ENCODE peak calls at places on chromosomes 7 and 10, in seven cellular contexts. One of them, this sample, is unnamed.

GRCh38 chr10:118912961-118913360 is 116.6 kb upstream of the NANOS1 start:
- DNase-seq in CD8-positive, alpha-beta T cell: no peak
- DNase-seq in uterus: no peak
- DNase-seq in fibroblast of lung: no peak
- DNase-seq in endodermal cell: no peak
- DNase-seq in heart right ventricle: no peak
- DNase-seq in tibial nerve: no peak
- DNase-seq in this sample: no peak

GRCh38 chr10:11687779-11688447 is 54.3 kb upstream of the ECHDC3 start:
- DNase-seq in heart right ventricle: no peak
- DNase-seq in CD8-positive, alpha-beta T cell: no peak
- DNase-seq in uterus: no peak
- DNase-seq in fibroblast of lung: no peak
- DNase-seq in endodermal cell: no peak
- DNase-seq in tibial nerve: no peak
- DNase-seq in this sample: no peak

GRCh38 chr10:77872151-77872946 is 54.2 kb downstream of the DLG5 start:
- DNase-seq in CD8-positive, alpha-beta T cell: no peak
- DNase-seq in tibial nerve: no peak
- DNase-seq in fibroblast of lung: peak; percentile 75
- DNase-seq in uterus: peak; percentile 74
- DNase-seq in endodermal cell: no peak
- DNase-seq in heart right ventricle: no peak
- DNase-seq in this sample: no peak

GRCh38 chr10:10164845-10165244 is 852.8 kb upstream of the CELF2 start:
- DNase-seq in heart right ventricle: no peak
- DNase-seq in endodermal cell: peak; percentile 35
- DNase-seq in fibroblast of lung: no peak
- DNase-seq in CD8-positive, alpha-beta T cell: no peak
- DNase-seq in tibial nerve: no peak
- DNase-seq in uterus: no peak
- DNase-seq in this sample: no peak

GRCh38 chr10:78820007-78820362 is 248.8 kb upstream of the ZMIZ1 start:
- DNase-seq in tibial nerve: no peak
- DNase-seq in uterus: no peak
- DNase-seq in fibroblast of lung: no peak
- DNase-seq in endodermal cell: no peak
- DNase-seq in CD8-positive, alpha-beta T cell: no peak
- DNase-seq in heart right ventricle: no peak
- DNase-seq in this sample: no peak

GRCh38 chr10:89419548-89419947 is 5.2 kb downstream of the IFIT5 start:
- DNase-seq in uterus: no peak
- DNase-seq in endodermal cell: no peak
- DNase-seq in heart right ventricle: peak; percentile 16
- DNase-seq in tibial nerve: no peak
- DNase-seq in CD8-positive, alpha-beta T cell: peak; percentile 10
- DNase-seq in fibroblast of lung: peak; percentile 62
- DNase-seq in this sample: no peak

GRCh38 chr10:130195746-130196294 is 59.6 kb downstream of the GLRX3 start:
- DNase-seq in uterus: no peak
- DNase-seq in heart right ventricle: no peak
- DNase-seq in endodermal cell: no peak
- DNase-seq in tibial nerve: no peak
- DNase-seq in fibroblast of lung: no peak
- DNase-seq in CD8-positive, alpha-beta T cell: no peak
- DNase-seq in this sample: no peak

GRCh38 chr10:62760401-62760800 is 44.1 kb upstream of the ADO start:
- DNase-seq in endodermal cell: no peak
- DNase-seq in heart right ventricle: peak; percentile 37
- DNase-seq in tibial nerve: no peak
- DNase-seq in fibroblast of lung: no peak
- DNase-seq in uterus: no peak
- DNase-seq in CD8-positive, alpha-beta T cell: no peak
- DNase-seq in this sample: no peak

GRCh38 chr10:37124532-37124931 is 866 bp upstream of the ANKRD30A start:
- DNase-seq in endodermal cell: no peak
- DNase-seq in CD8-positive, alpha-beta T cell: no peak
- DNase-seq in fibroblast of lung: no peak
- DNase-seq in heart right ventricle: no peak
- DNase-seq in tibial nerve: no peak
- DNase-seq in uterus: no peak
- DNase-seq in this sample: no peak

GRCh38 chr10:74039561-74040145 is 41.7 kb downstream of the VCL start:
- DNase-seq in heart right ventricle: peak; percentile 62
- DNase-seq in CD8-positive, alpha-beta T cell: no peak
- DNase-seq in endodermal cell: no peak
- DNase-seq in fibroblast of lung: peak; percentile 79
- DNase-seq in uterus: peak; percentile 46
- DNase-seq in tibial nerve: peak; percentile 56
- DNase-seq in this sample: no peak

GRCh38 chr7:88302486-88302885 is 4.2 kb downstream of the STEAP4 start:
- DNase-seq in fibroblast of lung: no peak
- DNase-seq in uterus: no peak
- DNase-seq in tibial nerve: no peak
- DNase-seq in heart right ventricle: no peak
- DNase-seq in CD8-positive, alpha-beta T cell: no peak
- DNase-seq in endodermal cell: no peak
- DNase-seq in this sample: no peak

GRCh38 chr7:40604601-40605438 is 470.0 kb downstream of the SUGCT start:
- DNase-seq in endodermal cell: peak; percentile 89
- DNase-seq in uterus: no peak
- DNase-seq in fibroblast of lung: peak; percentile 64
- DNase-seq in tibial nerve: peak; percentile 24
- DNase-seq in heart right ventricle: peak; percentile 21
- DNase-seq in CD8-positive, alpha-beta T cell: peak; percentile 4
- DNase-seq in this sample: no peak

GRCh38 chr10:117477961-117478670 is 64.4 kb upstream of the EMX2 start:
- DNase-seq in endodermal cell: no peak
- DNase-seq in uterus: no peak
- DNase-seq in fibroblast of lung: no peak
- DNase-seq in CD8-positive, alpha-beta T cell: no peak
- DNase-seq in heart right ventricle: no peak
- DNase-seq in tibial nerve: no peak
- DNase-seq in this sample: no peak

GRCh38 chr10:87578799-87579401 is 74.2 kb downstream of the MINPP1 start:
- DNase-seq in endodermal cell: no peak
- DNase-seq in CD8-positive, alpha-beta T cell: no peak
- DNase-seq in uterus: peak; percentile 30
- DNase-seq in heart right ventricle: no peak
- DNase-seq in fibroblast of lung: peak; percentile 32
- DNase-seq in tibial nerve: no peak
- DNase-seq in this sample: no peak
- H3K4me3 ChIP-seq in endodermal cell: no peak overlapping the region
- H3K4me3 ChIP-seq in CD8-positive, alpha-beta T cell: no peak overlapping the region
- H3K4me3 ChIP-seq in uterus: no peak overlapping the region
- H3K4me3 ChIP-seq in heart right ventricle: no peak overlapping the region
- H3K4me3 ChIP-seq in fibroblast of lung: no peak overlapping the region
- H3K4me3 ChIP-seq in tibial nerve: no peak overlapping the region
- H3K4me3 ChIP-seq in this sample: no peak overlapping the region

GRCh38 chr7:130494480-130494879 is 2.6 kb downstream of the MEST start:
- DNase-seq in CD8-positive, alpha-beta T cell: no peak
- DNase-seq in heart right ventricle: no peak
- DNase-seq in uterus: no peak
- DNase-seq in endodermal cell: no peak
- DNase-seq in tibial nerve: no peak
- DNase-seq in fibroblast of lung: peak; percentile 6
- DNase-seq in this sample: no peak

GRCh38 chr7:130491841-130492518 is at the start of gene MEST:
- DNase-seq in uterus: no peak
- DNase-seq in fibroblast of lung: peak; percentile 15
- DNase-seq in heart right ventricle: peak; percentile 7
- DNase-seq in tibial nerve: no peak
- DNase-seq in endodermal cell: peak; percentile 75
- DNase-seq in CD8-positive, alpha-beta T cell: peak; percentile 36
- DNase-seq in this sample: no peak

GRCh38 chr7:130490888-130491771 is 755 bp upstream of the MEST start:
- DNase-seq in fibroblast of lung: peak; percentile 54
- DNase-seq in heart right ventricle: peak; percentile 29
- DNase-seq in CD8-positive, alpha-beta T cell: peak; percentile 56
- DNase-seq in endodermal cell: peak; percentile 81
- DNase-seq in tibial nerve: no peak
- DNase-seq in uterus: peak; percentile 56
- DNase-seq in this sample: peak; percentile 38

GRCh38 chr7:130493275-130493868 is 1.5 kb downstream of the MEST start:
- DNase-seq in heart right ventricle: no peak
- DNase-seq in uterus: no peak
- DNase-seq in fibroblast of lung: peak; percentile 38
- DNase-seq in CD8-positive, alpha-beta T cell: no peak
- DNase-seq in endodermal cell: peak; percentile 60
- DNase-seq in tibial nerve: no peak
- DNase-seq in this sample: no peak

GRCh38 chr7:130492519-130493274 is 812 bp downstream of the MEST start:
- DNase-seq in endodermal cell: peak; percentile 59
- DNase-seq in CD8-positive, alpha-beta T cell: peak; percentile 10
- DNase-seq in fibroblast of lung: peak; percentile 28
- DNase-seq in uterus: no peak
- DNase-seq in tibial nerve: no peak
- DNase-seq in heart right ventricle: no peak
- DNase-seq in this sample: no peak
- H3K27me3 ChIP-seq in endodermal cell: peaks cover 17% of the 10 kb centered on the region
- H3K27me3 ChIP-seq in CD8-positive, alpha-beta T cell: no peaks in the 10 kb centered on the region
- H3K27me3 ChIP-seq in fibroblast of lung: no peaks in the 10 kb centered on the region
- H3K27me3 ChIP-seq in uterus: no peaks in the 10 kb centered on the region
- H3K27me3 ChIP-seq in tibial nerve: no peaks in the 10 kb centered on the region
- H3K27me3 ChIP-seq in heart right ventricle: peaks cover 64% of the 10 kb centered on the region
- H3K27me3 ChIP-seq in this sample: peaks cover 3% of the 10 kb centered on the region

GRCh38 chr7:116771640-116772039 is 90.7 kb upstream of the CAPZA2 start:
- DNase-seq in uterus: no peak
- DNase-seq in tibial nerve: no peak
- DNase-seq in CD8-positive, alpha-beta T cell: no peak
- DNase-seq in endodermal cell: no peak
- DNase-seq in fibroblast of lung: no peak
- DNase-seq in heart right ventricle: no peak
- DNase-seq in this sample: no peak

GRCh38 chr7:116769541-116769940 is 92.8 kb upstream of the CAPZA2 start:
- DNase-seq in heart right ventricle: no peak
- DNase-seq in endodermal cell: no peak
- DNase-seq in tibial nerve: no peak
- DNase-seq in CD8-positive, alpha-beta T cell: no peak
- DNase-seq in uterus: no peak
- DNase-seq in fibroblast of lung: no peak
- DNase-seq in this sample: no peak

GRCh38 chr7:116770941-116771340 is 91.4 kb upstream of the CAPZA2 start:
- DNase-seq in uterus: no peak
- DNase-seq in CD8-positive, alpha-beta T cell: no peak
- DNase-seq in heart right ventricle: no peak
- DNase-seq in tibial nerve: no peak
- DNase-seq in fibroblast of lung: no peak
- DNase-seq in endodermal cell: no peak
- DNase-seq in this sample: no peak

GRCh38 chr7:116772926-116773749 is 89.2 kb upstream of the CAPZA2 start:
- DNase-seq in tibial nerve: no peak
- DNase-seq in CD8-positive, alpha-beta T cell: no peak
- DNase-seq in heart right ventricle: no peak
- DNase-seq in uterus: no peak
- DNase-seq in endodermal cell: no peak
- DNase-seq in fibroblast of lung: no peak
- DNase-seq in this sample: no peak

GRCh38 chr7:116772423-116772852 is 89.9 kb upstream of the CAPZA2 start:
- DNase-seq in uterus: no peak
- DNase-seq in CD8-positive, alpha-beta T cell: no peak
- DNase-seq in endodermal cell: no peak
- DNase-seq in tibial nerve: no peak
- DNase-seq in fibroblast of lung: peak; percentile 39
- DNase-seq in heart right ventricle: no peak
- DNase-seq in this sample: no peak
- H3K27ac ChIP-seq in uterus: no peak overlapping the region
- H3K27ac ChIP-seq in CD8-positive, alpha-beta T cell: no peak overlapping the region
- H3K27ac ChIP-seq in endodermal cell: no peak overlapping the region
- H3K27ac ChIP-seq in tibial nerve: no peak overlapping the region
- H3K27ac ChIP-seq in fibroblast of lung: peak overlapping the region; percentile 43
- H3K27ac ChIP-seq in heart right ventricle: no peak overlapping the region
- H3K27ac ChIP-seq in this sample: no peak overlapping the region

DNA sequence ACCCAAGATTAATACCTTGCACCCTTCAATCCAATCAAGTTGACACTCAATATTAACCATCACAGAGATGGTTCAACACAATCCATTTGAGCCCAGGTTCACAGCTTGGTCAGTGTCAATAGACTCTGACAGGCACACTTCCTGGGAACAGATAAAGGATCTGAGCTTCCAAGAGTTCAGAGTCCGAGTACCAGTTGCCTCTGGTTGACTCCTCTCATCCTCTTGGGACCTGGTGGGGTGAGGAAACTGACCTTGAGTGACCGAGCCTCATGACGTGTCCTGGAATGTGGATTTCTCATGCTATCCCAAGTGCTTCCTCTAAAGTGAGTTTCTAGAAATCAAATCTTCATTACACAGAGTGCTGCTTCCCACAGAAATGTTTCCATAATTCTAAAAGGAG is 162.0 kb downstream of the CYP26A1 start:
- DNase-seq in fibroblast of lung: peak; percentile 12
- DNase-seq in CD8-positive, alpha-beta T cell: no peak
- DNase-seq in tibial nerve: no peak
- DNase-seq in heart right ventricle: no peak
- DNase-seq in uterus: no peak
- DNase-seq in endodermal cell: no peak
- DNase-seq in this sample: no peak
- H3K4me3 ChIP-seq in fibroblast of lung: no peak overlapping the region
- H3K4me3 ChIP-seq in CD8-positive, alpha-beta T cell: no peak overlapping the region
- H3K4me3 ChIP-seq in tibial nerve: no peak overlapping the region
- H3K4me3 ChIP-seq in heart right ventricle: no peak overlapping the region
- H3K4me3 ChIP-seq in uterus: no peak overlapping the region
- H3K4me3 ChIP-seq in endodermal cell: peak overlapping the region; percentile 45
- H3K4me3 ChIP-seq in this sample: no peak overlapping the region

GRCh38 chr7:151391358-151391730 is 18.5 kb downstream of the WDR86 start:
- DNase-seq in CD8-positive, alpha-beta T cell: no peak
- DNase-seq in endodermal cell: no peak
- DNase-seq in heart right ventricle: no peak
- DNase-seq in fibroblast of lung: no peak
- DNase-seq in tibial nerve: no peak
- DNase-seq in uterus: no peak
- DNase-seq in this sample: no peak

GRCh38 chr7:151389768-151390593 is 19.9 kb downstream of the WDR86 start:
- DNase-seq in heart right ventricle: no peak
- DNase-seq in CD8-positive, alpha-beta T cell: no peak
- DNase-seq in endodermal cell: no peak
- DNase-seq in uterus: no peak
- DNase-seq in tibial nerve: no peak
- DNase-seq in fibroblast of lung: no peak
- DNase-seq in this sample: no peak

GRCh38 chr7:151392002-151392401 is 17.8 kb downstream of the WDR86 start:
- DNase-seq in uterus: no peak
- DNase-seq in CD8-positive, alpha-beta T cell: no peak
- DNase-seq in fibroblast of lung: no peak
- DNase-seq in endodermal cell: no peak
- DNase-seq in heart right ventricle: no peak
- DNase-seq in tibial nerve: no peak
- DNase-seq in this sample: no peak

GRCh38 chr7:151389096-151389767 is 20.6 kb downstream of the WDR86 start:
- DNase-seq in endodermal cell: no peak
- DNase-seq in uterus: no peak
- DNase-seq in heart right ventricle: no peak
- DNase-seq in fibroblast of lung: no peak
- DNase-seq in tibial nerve: no peak
- DNase-seq in CD8-positive, alpha-beta T cell: no peak
- DNase-seq in this sample: no peak

GRCh38 chr7:151390594-151391357 is 19.1 kb downstream of the WDR86 start:
- DNase-seq in heart right ventricle: no peak
- DNase-seq in tibial nerve: no peak
- DNase-seq in endodermal cell: no peak
- DNase-seq in uterus: no peak
- DNase-seq in CD8-positive, alpha-beta T cell: no peak
- DNase-seq in fibroblast of lung: no peak
- DNase-seq in this sample: no peak
- H3K27me3 ChIP-seq in heart right ventricle: peaks cover 5% of the 10 kb centered on the region
- H3K27me3 ChIP-seq in tibial nerve: no peaks in the 10 kb centered on the region
- H3K27me3 ChIP-seq in endodermal cell: no peaks in the 10 kb centered on the region
- H3K27me3 ChIP-seq in uterus: no peaks in the 10 kb centered on the region
- H3K27me3 ChIP-seq in CD8-positive, alpha-beta T cell: no peaks in the 10 kb centered on the region
- H3K27me3 ChIP-seq in fibroblast of lung: peaks cover 7% of the 10 kb centered on the region
- H3K27me3 ChIP-seq in this sample: no peaks in the 10 kb centered on the region